ENCODE peak calls at places on chromosomes 1 and 21, in seven cellular contexts. E is BE2C, U is A549, G is tibial artery, V is cardiac muscle cell, T is osteocyte, O is left lung. K is an unnamed sample.

GRCh38 chr1:78176448-78176847 is 130.7 kb downstream of the GIPC2 start:
- DNase-seq in E (no peak), U (no peak), G (no peak), V (peak), T (no peak), O (no peak), K (no peak)

GRCh38 chr1:11712285-11712684 is 20.8 kb downstream of the DRAXIN start:
- DNase-seq in E (no peak), U (no peak), G (no peak), V (no peak), T (no peak), O (no peak), K (no peak)

GRCh38 chr1:36966242-36966641 is 68.1 kb downstream of the GRIK3 start:
- DNase-seq in E (no peak), U (no peak), G (no peak), V (peak), T (no peak), O (no peak), K (no peak)

GRCh38 chr1:207910678-207911354 is at the start of gene CD34:
- DNase-seq in E (peak), U (no peak), G (peak), V (peak), T (no peak), O (peak), K (no peak)

GRCh38 chr1:194024659-194025058 is 838.2 kb upstream of the B3GALT2 start:
- DNase-seq in E (no peak), U (no peak), G (no peak), V (peak), T (no peak), O (no peak), K (no peak)

GRCh38 chr1:218717611-218718010 is 372.5 kb downstream of the TGFB2 start:
- DNase-seq in E (no peak), U (no peak), G (no peak), V (no peak), T (no peak), O (no peak), K (no peak)

GRCh38 chr1:240486596-240486995 is 125.4 kb downstream of the GREM2 start:
- DNase-seq in E (no peak), U (no peak), G (no peak), V (no peak), T (no peak), O (no peak), K (no peak)

GRCh38 chr1:111669268-111669667 is 49.7 kb downstream of the RAP1A start:
- DNase-seq in E (no peak), U (no peak), G (no peak), V (no peak), T (no peak), O (no peak), K (no peak)

GRCh38 chr21:31780944-31781343 is 49.0 kb upstream of the SCAF4 start:
- DNase-seq in E (no peak), U (no peak), G (no peak), V (no peak), T (no peak), O (no peak), K (no peak)

GRCh38 chr1:200668514-200669313 is 993 bp downstream of the DDX59 start:
- DNase-seq in E (no peak), U (no peak), G (no peak), V (no peak), T (no peak), O (no peak), K (no peak)

GRCh38 chr1:186404454-186405051 is 28.9 kb downstream of the ODR4 start:
- DNase-seq in E (no peak), U (peak), G (no peak), V (peak), T (no peak), O (no peak), K (peak)

GRCh38 chr1:112501810-112502641 is 6.7 kb upstream of the WNT2B start:
- DNase-seq in E (peak), U (peak), G (peak), V (peak), T (peak), O (peak), K (peak)

GRCh38 chr1:223114871-223115270 is 28.2 kb downstream of the TLR5 start:
- DNase-seq in E (no peak), U (no peak), G (no peak), V (no peak), T (no peak), O (no peak), K (no peak)

GRCh38 chr1:248696775-248697174 is 5.8 kb downstream of the OR14I1 start:
- DNase-seq in E (no peak), U (no peak), G (no peak), V (no peak), T (no peak), O (no peak), K (no peak)
- TF ChIP-seq CTCF in E (no peak), U (no peak), G (no peak), V (no peak), T (no peak), O (no peak), K (no peak)

GRCh38 chr1:228042508-228042907 is 35.7 kb downstream of the WNT3A start:
- DNase-seq in E (no peak), U (no peak), G (no peak), V (no peak), T (no peak), O (no peak), K (no peak)
- TF ChIP-seq CTCF in E (no peak), U (no peak), G (no peak), V (no peak), T (no peak), O (no peak), K (no peak)

GRCh38 chr1:58352476-58353092 is 193.9 kb downstream of the OMA1 start:
- DNase-seq in E (no peak), U (no peak), G (no peak), V (no peak), T (no peak), O (no peak), K (no peak)
- TF ChIP-seq CTCF in E (no peak), U (no peak), G (no peak), V (no peak), T (no peak), O (no peak), K (no peak)

DNA sequence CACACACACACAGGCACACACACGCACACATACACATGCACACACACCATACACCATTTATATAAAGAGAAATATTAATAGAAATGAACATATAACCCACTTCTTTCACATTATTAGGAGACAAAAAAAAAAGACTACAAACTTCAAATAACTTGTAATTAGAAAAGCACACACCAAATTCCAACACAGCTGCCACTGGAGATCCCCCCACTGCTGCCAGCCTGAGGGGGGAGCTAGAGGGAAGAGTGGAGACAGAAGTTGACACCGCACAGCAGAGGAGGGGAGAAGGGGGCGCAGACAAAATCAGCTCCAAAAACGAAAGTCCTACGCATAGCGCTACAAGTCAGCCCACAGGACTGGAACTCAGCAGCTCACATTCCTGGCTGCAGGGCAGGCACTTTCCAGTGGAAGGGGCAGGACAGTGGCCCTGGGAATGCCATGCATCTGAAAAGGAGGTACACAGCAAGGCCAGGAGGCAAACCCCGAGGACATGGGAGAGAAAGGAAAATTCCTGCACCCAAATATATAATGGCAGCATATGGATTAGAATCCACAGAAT is 36.5 kb downstream of the LGALS8 start:
- DNase-seq in E (no peak), U (no peak), G (no peak), V (no peak), T (no peak), O (no peak), K (no peak)
- TF ChIP-seq CTCF in E (no peak), U (peak), G (no peak), V (no peak), T (no peak), O (no peak), K (no peak)

GRCh38 chr1:235157150-235157549 is 3.9 kb downstream of the RBM34 start:
- DNase-seq in E (no peak), U (no peak), G (no peak), V (no peak), T (no peak), O (no peak), K (no peak)

GRCh38 chr1:235161685-235162327 is 756 bp upstream of the RBM34 start:
- DNase-seq in E (no peak), U (no peak), G (no peak), V (no peak), T (no peak), O (no peak), K (no peak)

GRCh38 chr1:235160395-235160964 is 570 bp downstream of the RBM34 start:
- DNase-seq in E (no peak), U (no peak), G (no peak), V (peak), T (no peak), O (no peak), K (peak)

GRCh38 chr1:235158680-235159079 is 2.4 kb downstream of the RBM34 start:
- DNase-seq in E (no peak), U (no peak), G (no peak), V (no peak), T (no peak), O (no peak), K (no peak)

GRCh38 chr1:235160965-235161684 is at the start of gene RBM34:
- DNase-seq in E (peak), U (peak), G (peak), V (peak), T (peak), O (peak), K (peak)
- TF ChIP-seq CTCF in E (no peak), U (no peak), G (peak), V (no peak), T (no peak), O (no peak), K (no peak)